ENCODE peak calls at places on chromosomes 7 and 10, in five cellular contexts. T, Q, R, I and W are unnamed samples.

GRCh38 chr10:21399392-21400015 is 126.0 kb downstream of the SKIDA1 start:
- DNase-seq in T (peak), I (no peak), Q (no peak), R (no peak), W (peak)

GRCh38 chr10:133009218-133009954 is 67.0 kb upstream of the CFAP46 start:
- DNase-seq in R (no peak), Q (no peak), T (peak), I (peak), W (no peak)

GRCh38 chr10:31906039-31906438 is 22.6 kb downstream of the ARHGAP12 start:
- DNase-seq in I (no peak), Q (no peak), T (no peak), R (no peak), W (no peak)

GRCh38 chr7:75866129-75866496 is 12.7 kb upstream of the RHBDD2 start:
- DNase-seq in R (no peak), I (no peak), T (no peak), Q (no peak), W (no peak)

GRCh38 chr7:85456254-85456653 is 269.4 kb upstream of the SEMA3D start:
- DNase-seq in T (no peak), R (no peak), I (no peak), Q (no peak), W (no peak)

GRCh38 chr7:136533732-136534131 is 334.7 kb upstream of the CHRM2 start:
- DNase-seq in R (no peak), T (no peak), Q (no peak), I (no peak), W (no peak)

GRCh38 chr10:86536294-86536861 is 14.8 kb upstream of the WAPL start:
- DNase-seq in Q (no peak), T (peak), R (peak), I (no peak), W (no peak)

GRCh38 chr7:27615420-27616185 is 47.1 kb downstream of the HIBADH start:
- DNase-seq in Q (no peak), R (no peak), T (no peak), I (no peak), W (no peak)

GRCh38 chr7:29970158-29970557 is 19.4 kb downstream of the SCRN1 start:
- DNase-seq in R (no peak), T (no peak), Q (no peak), I (no peak), W (no peak)

GRCh38 chr10:110512461-110513187 is 14.9 kb downstream of the DUSP5 start:
- DNase-seq in Q (no peak), T (peak), R (no peak), I (no peak), W (peak)

GRCh38 chr7:85528581-85528980 is 341.7 kb upstream of the SEMA3D start:
- DNase-seq in T (no peak), Q (no peak), I (no peak), R (no peak), W (no peak)

GRCh38 chr7:24979470-24979862 is 512 bp downstream of the OSBPL3 start:
- DNase-seq in R (peak), I (peak), T (peak), Q (peak), W (peak)

GRCh38 chr10:25766213-25766612 is 167.8 kb upstream of the MYO3A start:
- DNase-seq in R (no peak), I (no peak), T (no peak), Q (no peak), W (no peak)

GRCh38 chr10:25766687-25767221 is 167.3 kb upstream of the MYO3A start:
- DNase-seq in T (no peak), Q (peak), R (no peak), I (no peak), W (no peak)

DNA sequence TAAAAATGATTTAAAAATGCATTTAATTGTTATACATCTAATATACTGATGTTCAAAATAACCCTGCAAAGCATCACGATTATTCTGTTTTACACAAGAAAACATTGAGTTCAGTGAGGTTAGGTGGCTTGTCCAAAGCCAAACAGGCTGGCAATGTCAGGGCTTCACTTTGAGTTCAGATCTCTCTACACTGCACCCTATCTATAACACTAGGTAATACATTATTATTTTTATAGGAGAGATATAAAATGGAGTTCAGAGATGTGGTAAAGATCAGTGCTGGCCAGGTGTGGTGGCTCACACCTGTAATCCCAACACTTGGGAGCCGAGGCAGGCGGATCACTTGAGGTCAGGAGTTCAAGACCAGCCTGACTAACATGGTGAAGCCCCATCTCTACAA is 165.9 kb upstream of the MYO3A start:
- DNase-seq in Q (no peak), T (no peak), R (no peak), I (no peak), W (no peak)
- TF ChIP-seq CTCF in Q (no peak), T (peak), R (no peak), I (no peak), W (no peak)

GRCh38 chr10:124132306-124132705 is 38.9 kb upstream of the CHST15 start:
- DNase-seq in I (no peak), T (no peak), Q (no peak), R (no peak), W (no peak)

GRCh38 chr10:124129471-124129870 is 36.1 kb upstream of the CHST15 start:
- DNase-seq in Q (no peak), R (no peak), T (no peak), I (no peak), W (no peak)

GRCh38 chr10:124130198-124130597 is 36.8 kb upstream of the CHST15 start:
- DNase-seq in Q (no peak), T (no peak), I (no peak), R (no peak), W (no peak)

GRCh38 chr10:124128811-124129145 is 35.4 kb upstream of the CHST15 start:
- DNase-seq in I (no peak), R (no peak), T (no peak), Q (no peak), W (no peak)

DNA sequence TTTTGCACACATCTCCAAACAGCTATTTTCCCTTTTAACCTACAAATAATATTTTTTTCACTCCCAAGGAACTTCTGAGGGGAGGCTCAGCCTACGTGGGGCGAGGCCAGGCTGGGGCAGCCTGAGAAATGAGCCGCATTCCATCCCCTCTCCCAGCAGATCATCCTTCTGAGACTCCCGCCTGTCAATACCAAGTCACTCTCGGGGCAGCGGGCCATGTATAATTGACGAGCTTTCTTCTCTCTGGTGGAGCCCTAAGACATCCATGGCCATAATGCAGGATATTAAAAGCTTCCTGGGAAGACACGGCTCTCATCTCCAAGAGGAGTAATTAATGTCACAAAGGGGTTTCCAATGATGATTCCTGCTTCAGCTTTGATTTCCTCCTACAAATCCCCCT is 37.8 kb upstream of the CHST15 start:
- DNase-seq in T (no peak), Q (no peak), I (no peak), R (no peak), W (no peak)
- TF ChIP-seq CTCF in T (no peak), Q (no peak), I (no peak), R (no peak), W (no peak)

DNA sequence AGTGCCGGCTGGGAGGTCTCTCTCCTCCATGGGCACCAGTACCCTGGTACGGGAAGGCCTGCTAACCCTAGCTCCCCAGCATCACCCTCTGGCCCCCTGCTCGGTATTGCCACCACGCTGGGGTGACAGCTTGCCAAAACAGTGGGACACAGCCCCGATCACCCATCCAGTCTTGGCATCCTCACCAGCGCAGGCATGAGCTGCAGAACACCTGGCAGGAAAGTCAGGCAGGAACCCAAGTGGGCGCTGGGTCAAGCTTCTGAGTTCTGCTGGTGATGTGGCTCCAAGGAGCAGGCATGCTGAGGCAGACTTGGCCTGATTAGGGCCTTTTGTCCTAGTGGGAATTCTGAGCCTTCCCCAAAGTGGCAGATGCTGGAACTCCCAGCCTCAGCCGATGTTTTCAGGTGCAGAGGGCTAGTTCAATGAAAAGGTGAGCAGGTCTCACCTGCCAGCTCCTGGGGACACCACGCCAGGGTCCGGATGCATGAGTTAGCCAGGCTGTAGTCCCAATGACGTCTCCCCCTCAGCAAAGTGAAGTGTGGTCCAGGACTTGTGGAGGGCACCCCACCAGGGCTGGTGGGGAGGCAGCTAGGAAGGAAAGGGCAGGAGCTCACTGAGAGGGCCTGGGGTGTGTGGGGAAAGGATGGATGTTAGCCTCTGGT is 8.5 kb upstream of the ZNF22 start:
- DNase-seq in Q (peak), T (no peak), R (no peak), I (peak), W (no peak)
- TF ChIP-seq CTCF in Q (no peak), T (no peak), R (no peak), I (no peak), W (no peak)

GRCh38 chr7:91940171-91940570 is 491 bp upstream of the AKAP9 start:
- DNase-seq in Q (peak), R (peak), T (peak), I (peak), W (no peak)

GRCh38 chr7:91942312-91942711 is 1.6 kb downstream of the AKAP9 start:
- DNase-seq in I (no peak), R (no peak), Q (no peak), T (no peak), W (no peak)

GRCh38 chr7:91941450-91941849 is 788 bp downstream of the AKAP9 start:
- DNase-seq in Q (peak), T (peak), I (peak), R (peak), W (peak)

GRCh38 chr7:91945476-91945875 is 4.8 kb downstream of the AKAP9 start:
- DNase-seq in Q (no peak), R (no peak), T (peak), I (no peak), W (peak)

GRCh38 chr7:91940572-91941341 is at the start of gene AKAP9:
- DNase-seq in R (peak), I (peak), Q (peak), T (peak), W (peak)
- TF ChIP-seq CTCF in R (no peak), I (no peak), Q (no peak), T (no peak), W (no peak)

GRCh38 chr7:70426249-70426880 is 705.6 kb upstream of the GALNT17 start:
- DNase-seq in R (no peak), I (no peak), T (no peak), Q (no peak), W (no peak)
- TF ChIP-seq CTCF in R (no peak), I (no peak), T (no peak), Q (no peak), W (no peak)